ENCODE peak calls at places on chromosomes 2 and 18, in nine cellular contexts. One of them, this sample, is unnamed.

GRCh38 chr2:17901246-17901645 is 22.8 kb downstream of the KCNS3 start:
- DNase-seq in uterus: no peak
- DNase-seq in lower leg skin: no peak
- DNase-seq in stomach: no peak
- DNase-seq in right lobe of liver: peak
- DNase-seq in A549: peak
- DNase-seq in HCT116: no peak
- DNase-seq in breast epithelium: no peak
- DNase-seq in tibial nerve: peak
- DNase-seq in this sample: no peak

GRCh38 chr18:73153271-73153670 is 285.5 kb upstream of the NETO1 start:
- DNase-seq in uterus: no peak
- DNase-seq in lower leg skin: no peak
- DNase-seq in stomach: no peak
- DNase-seq in right lobe of liver: no peak
- DNase-seq in A549: no peak
- DNase-seq in HCT116: no peak
- DNase-seq in breast epithelium: no peak
- DNase-seq in tibial nerve: no peak
- DNase-seq in this sample: no peak

GRCh38 chr2:217798743-217799552 is 203.8 kb downstream of the TNS1 start:
- DNase-seq in uterus: peak
- DNase-seq in lower leg skin: peak
- DNase-seq in stomach: peak
- DNase-seq in right lobe of liver: no peak
- DNase-seq in A549: no peak
- DNase-seq in HCT116: no peak
- DNase-seq in breast epithelium: no peak
- DNase-seq in tibial nerve: no peak
- DNase-seq in this sample: no peak

GRCh38 chr2:62270728-62271127 is 74.8 kb downstream of the B3GNT2 start:
- DNase-seq in uterus: peak
- DNase-seq in lower leg skin: no peak
- DNase-seq in stomach: peak
- DNase-seq in right lobe of liver: peak
- DNase-seq in A549: no peak
- DNase-seq in HCT116: no peak
- DNase-seq in breast epithelium: peak
- DNase-seq in tibial nerve: no peak
- DNase-seq in this sample: peak

GRCh38 chr2:172293952-172294351 is 133.4 kb upstream of the ITGA6 start:
- DNase-seq in uterus: peak
- DNase-seq in lower leg skin: peak
- DNase-seq in stomach: peak
- DNase-seq in right lobe of liver: peak
- DNase-seq in A549: no peak
- DNase-seq in HCT116: no peak
- DNase-seq in breast epithelium: peak
- DNase-seq in tibial nerve: peak
- DNase-seq in this sample: peak

GRCh38 chr2:86035883-86036789 is 69.5 kb downstream of the POLR1A start:
- DNase-seq in uterus: peak
- DNase-seq in lower leg skin: peak
- DNase-seq in stomach: peak
- DNase-seq in right lobe of liver: peak
- DNase-seq in A549: no peak
- DNase-seq in HCT116: no peak
- DNase-seq in breast epithelium: no peak
- DNase-seq in tibial nerve: peak
- DNase-seq in this sample: peak

GRCh38 chr2:223262946-223263345 is 211.0 kb downstream of the KCNE4 start:
- DNase-seq in uterus: peak
- DNase-seq in lower leg skin: no peak
- DNase-seq in stomach: no peak
- DNase-seq in right lobe of liver: no peak
- DNase-seq in A549: peak
- DNase-seq in HCT116: peak
- DNase-seq in breast epithelium: no peak
- DNase-seq in tibial nerve: no peak
- DNase-seq in this sample: peak

GRCh38 chr2:70828914-70829824 is 6.4 kb downstream of the CD207 start:
- DNase-seq in uterus: no peak
- DNase-seq in lower leg skin: no peak
- DNase-seq in stomach: no peak
- DNase-seq in right lobe of liver: no peak
- DNase-seq in A549: no peak
- DNase-seq in HCT116: no peak
- DNase-seq in breast epithelium: no peak
- DNase-seq in tibial nerve: no peak
- DNase-seq in this sample: no peak

GRCh38 chr18:48326901-48327675 is 82.1 kb downstream of the ZBTB7C start:
- DNase-seq in uterus: no peak
- DNase-seq in lower leg skin: no peak
- DNase-seq in stomach: no peak
- DNase-seq in right lobe of liver: no peak
- DNase-seq in A549: no peak
- DNase-seq in HCT116: no peak
- DNase-seq in breast epithelium: no peak
- DNase-seq in tibial nerve: no peak
- DNase-seq in this sample: no peak

GRCh38 chr2:167196461-167197252 is 308.4 kb downstream of the XIRP2 start:
- DNase-seq in uterus: no peak
- DNase-seq in lower leg skin: no peak
- DNase-seq in stomach: no peak
- DNase-seq in right lobe of liver: peak
- DNase-seq in A549: no peak
- DNase-seq in HCT116: no peak
- DNase-seq in breast epithelium: no peak
- DNase-seq in tibial nerve: no peak
- DNase-seq in this sample: no peak

GRCh38 chr2:25453199-25453903 is 111.6 kb upstream of the DNMT3A start:
- DNase-seq in uterus: no peak
- DNase-seq in lower leg skin: no peak
- DNase-seq in stomach: no peak
- DNase-seq in right lobe of liver: no peak
- DNase-seq in A549: no peak
- DNase-seq in HCT116: no peak
- DNase-seq in breast epithelium: no peak
- DNase-seq in tibial nerve: no peak
- DNase-seq in this sample: no peak

GRCh38 chr18:43596106-43596712 is 318.9 kb upstream of the SYT4 start:
- DNase-seq in uterus: no peak
- DNase-seq in lower leg skin: no peak
- DNase-seq in stomach: no peak
- DNase-seq in right lobe of liver: no peak
- DNase-seq in A549: peak
- DNase-seq in HCT116: no peak
- DNase-seq in breast epithelium: no peak
- DNase-seq in tibial nerve: no peak
- DNase-seq in this sample: no peak
- TF ChIP-seq CTCF in uterus: peak
- TF ChIP-seq CTCF in lower leg skin: no peak
- TF ChIP-seq CTCF in stomach: no peak
- TF ChIP-seq CTCF in right lobe of liver: peak
- TF ChIP-seq CTCF in A549: peak
- TF ChIP-seq CTCF in HCT116: no peak
- TF ChIP-seq CTCF in breast epithelium: peak
- TF ChIP-seq CTCF in tibial nerve: no peak
- TF ChIP-seq CTCF in this sample: no peak

GRCh38 chr2:241702405-241703127 is 727 bp downstream of the ING5 start:
- DNase-seq in uterus: peak
- DNase-seq in lower leg skin: peak
- DNase-seq in stomach: peak
- DNase-seq in right lobe of liver: peak
- DNase-seq in A549: peak
- DNase-seq in HCT116: peak
- DNase-seq in breast epithelium: peak
- DNase-seq in tibial nerve: peak
- DNase-seq in this sample: peak

GRCh38 chr2:241702155-241702404 is 241 bp downstream of the ING5 start:
- DNase-seq in uterus: no peak
- DNase-seq in lower leg skin: no peak
- DNase-seq in stomach: no peak
- DNase-seq in right lobe of liver: no peak
- DNase-seq in A549: peak
- DNase-seq in HCT116: no peak
- DNase-seq in breast epithelium: no peak
- DNase-seq in tibial nerve: no peak
- DNase-seq in this sample: no peak

GRCh38 chr2:241703128-241703604 is 1.3 kb downstream of the ING5 start:
- DNase-seq in uterus: no peak
- DNase-seq in lower leg skin: no peak
- DNase-seq in stomach: peak
- DNase-seq in right lobe of liver: no peak
- DNase-seq in A549: peak
- DNase-seq in HCT116: no peak
- DNase-seq in breast epithelium: no peak
- DNase-seq in tibial nerve: no peak
- DNase-seq in this sample: no peak

GRCh38 chr2:241701155-241701404 is 759 bp upstream of the ING5 start:
- DNase-seq in uterus: no peak
- DNase-seq in lower leg skin: no peak
- DNase-seq in stomach: no peak
- DNase-seq in right lobe of liver: no peak
- DNase-seq in A549: no peak
- DNase-seq in HCT116: no peak
- DNase-seq in breast epithelium: no peak
- DNase-seq in tibial nerve: no peak
- DNase-seq in this sample: no peak

DNA sequence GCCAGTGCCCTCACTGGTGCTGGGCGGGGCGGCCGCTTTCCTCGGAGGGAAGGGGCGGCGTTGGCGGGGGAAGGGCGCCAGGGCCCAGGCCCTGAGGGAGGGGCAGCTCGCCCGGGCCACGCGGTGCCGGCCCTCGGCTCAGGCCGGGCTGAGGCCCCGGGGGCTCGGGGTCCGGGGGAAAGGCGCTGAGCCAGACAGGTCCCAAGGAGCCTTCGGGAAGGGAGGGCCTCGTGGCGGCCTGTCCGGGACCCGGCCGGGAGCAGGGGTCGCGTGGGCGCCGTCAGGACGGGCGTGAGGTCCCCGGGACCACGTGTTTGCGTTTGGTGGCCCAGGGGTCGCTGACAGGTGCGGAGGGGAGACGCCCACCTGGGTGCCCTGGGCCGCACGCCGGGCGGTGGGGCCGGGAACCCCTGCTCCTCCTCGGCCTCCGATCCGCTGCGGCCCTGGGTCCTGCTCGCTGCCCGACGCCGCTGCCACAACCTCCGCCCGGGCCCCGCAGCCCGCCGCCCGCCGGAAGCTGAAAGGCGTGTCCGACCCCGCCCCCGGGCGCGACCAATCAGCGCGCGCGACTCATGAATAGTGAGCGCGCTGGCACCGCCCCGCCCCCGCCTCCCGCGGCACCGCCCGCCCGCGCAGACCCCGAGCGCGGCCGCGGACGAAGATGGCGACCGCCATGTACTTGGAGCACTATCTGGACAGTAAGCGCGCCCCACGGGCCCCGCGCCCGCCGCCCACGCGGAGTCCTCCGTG is at the start of gene ING5:
- DNase-seq in uterus: peak
- DNase-seq in lower leg skin: peak
- DNase-seq in stomach: peak
- DNase-seq in right lobe of liver: peak
- DNase-seq in A549: peak
- DNase-seq in HCT116: peak
- DNase-seq in breast epithelium: peak
- DNase-seq in tibial nerve: peak
- DNase-seq in this sample: peak
- TF ChIP-seq POLR2A in uterus: peak
- TF ChIP-seq POLR2A in lower leg skin: no peak
- TF ChIP-seq POLR2A in stomach: no peak
- TF ChIP-seq POLR2A in right lobe of liver: peak
- TF ChIP-seq POLR2A in A549: peak
- TF ChIP-seq POLR2A in HCT116: peak
- TF ChIP-seq POLR2A in breast epithelium: no peak
- TF ChIP-seq POLR2A in tibial nerve: peak
- TF ChIP-seq POLR2A in this sample: peak

GRCh38 chr2:140351692-140352091 is 1571.5 kb upstream of the NXPH2 start:
- DNase-seq in uterus: no peak
- DNase-seq in lower leg skin: no peak
- DNase-seq in stomach: no peak
- DNase-seq in right lobe of liver: no peak
- DNase-seq in A549: no peak
- DNase-seq in HCT116: no peak
- DNase-seq in breast epithelium: no peak
- DNase-seq in tibial nerve: no peak
- DNase-seq in this sample: no peak

GRCh38 chr2:140348826-140349225 is 1568.6 kb upstream of the NXPH2 start:
- DNase-seq in uterus: no peak
- DNase-seq in lower leg skin: no peak
- DNase-seq in stomach: no peak
- DNase-seq in right lobe of liver: no peak
- DNase-seq in A549: no peak
- DNase-seq in HCT116: no peak
- DNase-seq in breast epithelium: no peak
- DNase-seq in tibial nerve: no peak
- DNase-seq in this sample: no peak

GRCh38 chr2:140354544-140354943 is 1574.4 kb upstream of the NXPH2 start:
- DNase-seq in uterus: no peak
- DNase-seq in lower leg skin: no peak
- DNase-seq in stomach: no peak
- DNase-seq in right lobe of liver: no peak
- DNase-seq in A549: no peak
- DNase-seq in HCT116: no peak
- DNase-seq in breast epithelium: no peak
- DNase-seq in tibial nerve: no peak
- DNase-seq in this sample: no peak

GRCh38 chr2:140353541-140353940 is 1573.4 kb upstream of the NXPH2 start:
- DNase-seq in uterus: no peak
- DNase-seq in lower leg skin: no peak
- DNase-seq in stomach: no peak
- DNase-seq in right lobe of liver: no peak
- DNase-seq in A549: no peak
- DNase-seq in HCT116: no peak
- DNase-seq in breast epithelium: no peak
- DNase-seq in tibial nerve: no peak
- DNase-seq in this sample: no peak

DNA sequence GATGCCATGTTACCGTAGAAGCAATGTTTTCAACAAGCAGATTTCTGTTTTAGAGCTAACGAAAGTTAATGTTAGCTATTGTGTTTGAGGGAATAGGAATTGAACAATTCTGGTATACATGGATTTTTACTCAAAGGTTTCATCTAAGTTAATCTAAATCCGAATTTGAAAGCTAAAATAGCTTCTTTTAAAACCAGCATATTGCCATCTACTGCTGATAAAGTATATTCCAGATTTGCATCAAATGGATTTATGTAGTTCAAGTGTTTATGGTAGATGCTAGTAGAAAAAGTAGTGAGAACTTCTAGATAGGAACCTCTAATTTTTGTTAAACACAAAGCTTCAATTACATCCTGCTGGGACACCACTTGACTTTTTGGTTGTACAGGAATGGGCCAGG is 1569.5 kb upstream of the NXPH2 start:
- DNase-seq in uterus: no peak
- DNase-seq in lower leg skin: no peak
- DNase-seq in stomach: no peak
- DNase-seq in right lobe of liver: no peak
- DNase-seq in A549: no peak
- DNase-seq in HCT116: no peak
- DNase-seq in breast epithelium: no peak
- DNase-seq in tibial nerve: no peak
- DNase-seq in this sample: no peak
- TF ChIP-seq CTCF in uterus: no peak
- TF ChIP-seq CTCF in lower leg skin: no peak
- TF ChIP-seq CTCF in stomach: no peak
- TF ChIP-seq CTCF in right lobe of liver: no peak
- TF ChIP-seq CTCF in A549: no peak
- TF ChIP-seq CTCF in HCT116: no peak
- TF ChIP-seq CTCF in breast epithelium: no peak
- TF ChIP-seq CTCF in tibial nerve: no peak
- TF ChIP-seq CTCF in this sample: no peak

GRCh38 chr2:178404380-178404767 is 46.6 kb downstream of the PRKRA start:
- DNase-seq in uterus: no peak
- DNase-seq in lower leg skin: no peak
- DNase-seq in stomach: no peak
- DNase-seq in right lobe of liver: no peak
- DNase-seq in A549: no peak
- DNase-seq in HCT116: no peak
- DNase-seq in breast epithelium: peak
- DNase-seq in tibial nerve: no peak
- DNase-seq in this sample: no peak
- TF ChIP-seq POLR2A in uterus: no peak
- TF ChIP-seq POLR2A in lower leg skin: no peak
- TF ChIP-seq POLR2A in stomach: no peak
- TF ChIP-seq POLR2A in right lobe of liver: no peak
- TF ChIP-seq POLR2A in A549: no peak
- TF ChIP-seq POLR2A in HCT116: no peak
- TF ChIP-seq POLR2A in breast epithelium: no peak
- TF ChIP-seq POLR2A in tibial nerve: no peak
- TF ChIP-seq POLR2A in this sample: no peak

This sample was measured in prostate gland.